ENCODE peak calls at places on chromosomes 13 and 19, in eight cellular contexts. Y, I, D, X, M, Z, E and J are unnamed samples.

GRCh38 chr19:38252935-38253691 is 3.1 kb downstream of the PPP1R14A start:
- DNase-seq in M (no peak), X (no peak), D (peak), I (peak), Z (no peak), Y (no peak), E (peak), J (peak)

GRCh38 chr13:27044837-27045570 is 126.6 kb downstream of the USP12 start:
- DNase-seq in Y (no peak), D (peak), Z (no peak), E (no peak), M (no peak), X (no peak), I (no peak), J (no peak)

GRCh38 chr13:90416519-90416918 is 931.0 kb upstream of the MIR17HG start:
- DNase-seq in X (no peak), D (no peak), I (no peak), Z (no peak), Y (no peak), E (no peak), M (no peak), J (no peak)

GRCh38 chr13:37546087-37546486 is 52.5 kb downstream of the POSTN start:
- DNase-seq in M (no peak), I (no peak), Z (no peak), X (no peak), E (no peak), D (no peak), Y (no peak), J (no peak)

GRCh38 chr13:45691667-45692066 is 10.5 kb upstream of the CBY2 start:
- DNase-seq in Y (no peak), I (no peak), Z (no peak), M (no peak), X (no peak), E (no peak), D (no peak), J (no peak)

GRCh38 chr19:35162471-35163326 is 8.2 kb downstream of the FXYD5 start:
- DNase-seq in X (no peak), I (no peak), E (no peak), M (no peak), Z (no peak), Y (no peak), D (no peak), J (no peak)

GRCh38 chr13:48437381-48437780 is 24.5 kb upstream of the LPAR6 start:
- DNase-seq in X (no peak), E (no peak), M (no peak), Z (no peak), I (no peak), Y (peak), D (no peak), J (peak)

GRCh38 chr19:42280761-42281174 is 11.7 kb downstream of the CIC start:
- DNase-seq in M (no peak), X (peak), I (peak), Z (no peak), E (no peak), Y (no peak), D (no peak), J (no peak)

GRCh38 chr19:4267101-4267900 is 11.8 kb upstream of the SHD start:
- DNase-seq in Z (peak), X (peak), Y (peak), M (peak), D (no peak), I (peak), E (peak), J (peak)

DNA sequence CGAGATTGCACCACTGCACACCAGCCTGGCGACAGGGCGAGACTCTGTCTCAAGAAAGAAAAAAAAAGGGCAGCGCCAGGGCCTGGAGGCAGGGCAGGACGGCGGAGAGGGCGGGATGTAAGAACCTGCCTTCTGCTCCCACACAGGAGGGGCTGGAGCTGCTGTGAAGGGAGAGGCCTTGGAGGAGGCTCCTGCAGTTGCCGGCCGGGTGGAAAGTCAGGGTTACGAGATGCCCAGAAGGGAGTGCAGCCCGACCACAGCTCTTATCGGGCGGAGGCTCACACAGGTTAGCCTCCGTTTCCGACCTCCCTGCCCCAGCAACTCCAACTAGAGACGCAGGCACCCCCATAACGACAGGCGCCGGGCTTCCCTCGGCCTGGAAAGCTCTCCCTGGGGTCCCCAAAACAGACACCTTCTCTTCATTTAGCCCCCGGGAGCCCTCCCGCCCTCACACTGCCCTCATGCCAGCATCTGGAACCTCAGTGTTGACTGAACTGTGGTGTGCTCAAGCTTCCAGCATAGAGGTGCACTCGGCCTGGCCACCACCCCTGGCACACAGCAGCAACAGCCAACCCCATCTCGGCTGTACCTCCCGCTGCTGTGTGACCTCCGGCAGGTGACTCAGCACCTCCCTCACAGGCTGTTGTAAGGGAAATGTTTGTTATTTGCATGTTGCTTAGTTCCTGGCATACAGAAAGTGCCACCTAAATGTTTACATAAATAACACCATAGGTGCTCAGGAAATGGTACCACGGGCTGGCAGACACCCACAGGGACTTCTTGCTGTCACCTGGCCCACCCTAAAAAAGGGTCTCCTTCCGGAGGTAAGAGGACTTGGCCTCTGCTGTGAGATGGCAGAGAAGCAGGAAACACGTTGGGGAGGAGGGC is 1.3 kb downstream of the PLPP2 start:
- DNase-seq in M (peak), X (peak), E (no peak), I (peak), D (no peak), Y (no peak), Z (peak), J (no peak)
- TF ChIP-seq EP300 in M (no peak), X (no peak), E (no peak), I (no peak), D (no peak), Y (no peak), Z (no peak), J (no peak)

DNA sequence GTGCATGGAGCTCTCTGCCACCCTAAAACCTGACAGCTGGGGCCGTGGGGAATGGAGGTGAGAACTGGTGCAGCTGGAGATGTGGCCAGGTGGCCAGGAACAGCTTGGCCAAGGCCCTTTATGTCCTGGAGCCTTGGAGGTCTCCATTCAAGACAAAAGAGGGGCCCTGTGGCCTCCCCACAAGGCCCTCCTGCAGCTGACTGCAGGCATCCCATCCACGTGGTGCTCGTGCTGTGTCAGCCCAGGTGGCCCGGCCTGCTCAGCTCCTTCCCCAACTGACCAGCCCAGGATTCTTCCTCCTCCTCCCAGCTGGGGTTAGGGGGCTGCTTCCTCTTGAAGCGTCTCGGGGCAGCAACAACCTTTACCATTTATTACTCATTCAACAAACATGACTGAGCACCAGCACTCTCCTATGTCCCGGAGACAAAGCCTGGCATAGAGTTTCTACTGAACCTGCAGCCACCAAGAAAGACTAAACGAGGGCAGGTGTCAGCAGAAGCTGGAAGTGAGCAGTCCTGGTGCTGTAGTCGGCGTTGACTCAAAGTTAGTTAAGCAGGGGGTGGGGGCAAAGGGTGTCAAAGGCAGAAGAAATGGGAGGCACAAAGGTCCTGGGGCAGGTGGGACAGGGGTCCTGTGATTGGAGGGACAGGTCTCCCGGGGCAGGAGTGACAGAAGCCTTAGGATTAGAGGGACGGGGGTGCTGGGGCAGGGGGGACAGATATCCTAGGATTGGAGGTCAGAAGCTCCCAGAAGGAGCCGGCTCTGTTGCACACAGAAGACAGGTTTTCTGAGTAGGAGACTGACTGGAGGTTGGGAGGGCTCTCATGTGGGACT is 23.3 kb upstream of the C13orf46 start:
- DNase-seq in E (peak), I (no peak), M (no peak), X (no peak), Z (no peak), Y (no peak), D (no peak), J (no peak)
- H3K27ac ChIP-seq in E (no peak), I (no peak), M (no peak), X (no peak), Z (no peak), Y (peak), D (peak), J (no peak)

GRCh38 chr13:108214511-108215383 is 589 bp downstream of the LIG4 start:
- DNase-seq in Y (no peak), I (peak), Z (no peak), E (peak), X (no peak), D (no peak), M (no peak), J (no peak)

GRCh38 chr13:108223850-108224503 is 5.8 kb downstream of the ABHD13 start:
- DNase-seq in E (no peak), X (no peak), I (no peak), Z (no peak), Y (no peak), D (no peak), M (no peak), J (no peak)

GRCh38 chr13:108215428-108215827 is at the start of gene LIG4:
- DNase-seq in E (peak), I (peak), X (peak), D (peak), M (peak), Y (peak), Z (peak), J (peak)

GRCh38 chr13:108218044-108218974 is at the start of gene ABHD13:
- DNase-seq in E (peak), D (peak), M (peak), X (peak), I (peak), Z (peak), Y (peak), J (peak)

GRCh38 chr13:108220042-108220441 is 1.9 kb downstream of the ABHD13 start:
- DNase-seq in Y (no peak), Z (peak), X (peak), I (no peak), M (no peak), D (no peak), E (no peak), J (no peak)
- TF ChIP-seq CTCF in Y (no peak), Z (peak), X (no peak), I (no peak), M (no peak), D (no peak), E (no peak), J (no peak)

DNA sequence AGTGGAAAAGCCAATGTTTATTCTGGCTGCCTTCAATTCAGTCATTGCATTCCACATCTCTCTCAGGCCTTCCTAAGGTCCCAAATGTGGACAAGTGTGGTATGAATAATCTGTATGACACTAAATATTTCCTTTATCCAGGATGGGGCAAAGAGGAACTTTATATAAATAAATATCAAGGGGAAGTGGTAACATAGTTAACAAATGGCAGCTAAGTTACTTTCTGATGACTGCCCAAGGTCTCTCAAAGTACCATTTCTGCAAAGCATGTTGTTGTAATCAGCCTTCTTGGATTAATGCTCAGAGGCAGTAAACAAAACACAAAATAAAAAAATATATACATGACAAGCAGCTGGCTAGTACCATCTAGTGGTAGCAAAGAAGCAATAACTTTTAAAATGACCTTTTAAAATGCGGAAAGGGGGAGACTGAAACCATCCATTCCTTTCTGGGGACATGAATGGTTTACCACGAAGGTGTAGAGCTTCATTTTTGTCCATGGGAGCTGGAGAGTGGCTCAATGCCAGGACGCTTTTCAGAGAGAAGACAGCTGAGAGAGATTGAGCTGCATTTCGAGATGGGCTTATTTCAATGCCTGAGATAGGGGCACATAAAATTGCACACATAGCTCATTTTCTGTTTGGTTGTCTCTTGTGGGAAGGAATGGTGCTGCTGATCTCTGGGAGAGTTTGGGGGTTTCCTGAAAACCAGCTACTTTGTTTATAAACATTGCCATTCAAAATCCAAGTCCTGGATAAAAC is 259.2 kb downstream of the RFC3 start:
- DNase-seq in E (no peak), Y (no peak), D (no peak), M (peak), Z (peak), I (peak), X (no peak), J (no peak)
- TF ChIP-seq EP300 in E (no peak), Y (no peak), D (no peak), M (no peak), Z (no peak), I (no peak), X (no peak), J (no peak)

GRCh38 chr19:2805991-2806649 is 13.5 kb upstream of the ZNF554 start:
- DNase-seq in I (peak), Z (no peak), M (no peak), D (no peak), Y (no peak), E (no peak), X (no peak), J (no peak)
- H3K27ac ChIP-seq in I (no peak), Z (no peak), M (no peak), D (no peak), Y (no peak), E (no peak), X (no peak), J (no peak)

GRCh38 chr19:1177322-1178114 is 3.5 kb upstream of the SBNO2 start:
- DNase-seq in M (peak), I (no peak), Y (no peak), Z (no peak), D (no peak), X (no peak), E (peak), J (peak)
- TF ChIP-seq CTCF in M (no peak), I (peak), Y (no peak), Z (no peak), D (no peak), X (no peak), E (peak), J (no peak)

GRCh38 chr13:19062019-19062646 is 119.5 kb downstream of the TUBA3C start:
- DNase-seq in Z (no peak), M (no peak), E (peak), Y (no peak), I (no peak), D (no peak), X (no peak), J (no peak)
- TF ChIP-seq EP300 in Z (no peak), M (no peak), E (no peak), Y (no peak), I (no peak), D (no peak), X (no peak), J (no peak)

GRCh38 chr19:6233827-6234511 is 45.8 kb downstream of the MLLT1 start:
- DNase-seq in M (no peak), Y (no peak), E (peak), X (peak), I (peak), D (no peak), Z (no peak), J (peak)
- H3K27ac ChIP-seq in M (no peak), Y (peak), E (peak), X (no peak), I (peak), D (peak), Z (no peak), J (no peak)

DNA sequence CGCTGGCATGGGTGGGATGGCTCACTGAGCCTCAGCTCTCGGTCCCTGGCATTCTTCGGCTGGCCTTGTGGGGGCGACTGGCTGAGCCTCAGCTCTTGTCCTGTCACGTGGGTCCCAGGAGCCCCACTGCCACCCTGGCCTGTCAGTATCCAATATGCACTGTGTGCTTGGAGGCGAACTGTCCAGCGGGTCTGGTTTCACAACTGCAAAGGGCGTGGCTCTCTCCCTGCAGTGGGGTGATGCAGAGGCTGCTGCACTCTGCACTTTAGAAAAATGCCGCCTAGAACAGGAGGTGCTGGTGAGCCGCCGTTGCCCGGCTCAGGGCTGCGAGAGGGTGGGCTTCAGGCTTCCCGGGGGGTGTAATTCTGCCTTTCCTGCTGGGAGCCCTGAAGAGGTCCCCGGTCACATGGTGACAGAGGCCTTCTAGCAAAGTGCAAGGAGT is 17.0 kb upstream of the TMEM255B start:
- DNase-seq in X (peak), E (no peak), Z (peak), I (peak), D (no peak), M (peak), Y (no peak), J (no peak)
- TF ChIP-seq CTCF in X (peak), E (no peak), Z (peak), I (peak), D (no peak), M (no peak), Y (no peak), J (no peak)